ENCODE peak calls at places on chromosomes 4 and X, in five cellular contexts. Q is activated naive CD4-positive, alpha-beta T cell; X is NCI-H1930; L is PC-3; E is amygdala. J is an unnamed sample.

GRCh38 chrX:22357621-22358020 is 84.9 kb downstream of the CBLL2 start:
- DNase-seq in Q (no peak), X (no peak), L (no peak), E (no peak), J (no peak)

GRCh38 chr4:181548873-181549541 is 694.2 kb upstream of the TENM3 start:
- DNase-seq in Q (no peak), X (no peak), L (peak), E (no peak), J (peak)

GRCh38 chr4:104394409-104394813 is 100.3 kb downstream of the CXXC4 start:
- DNase-seq in Q (no peak), X (peak), L (no peak), E (peak), J (peak)

GRCh38 chr4:10084651-10085320 is 31.8 kb downstream of the WDR1 start:
- DNase-seq in Q (no peak), X (no peak), L (no peak), E (no peak), J (no peak)

GRCh38 chr4:143399113-143399949 is 62.7 kb downstream of the GAB1 start:
- DNase-seq in Q (no peak), X (no peak), L (peak), E (no peak), J (no peak)

GRCh38 chr4:128220286-128221235 is 67.1 kb downstream of the PGRMC2 start:
- DNase-seq in Q (no peak), X (no peak), L (peak), E (no peak), J (no peak)

GRCh38 chr4:91064157-91064853 is 937.1 kb downstream of the CCSER1 start:
- DNase-seq in Q (no peak), X (peak), L (peak), E (no peak), J (peak)

GRCh38 chrX:47175588-47175980 is 18.0 kb upstream of the UBA1 start:
- DNase-seq in Q (no peak), X (no peak), L (no peak), E (no peak), J (no peak)

GRCh38 chrX:37599735-37600134 is 28.3 kb downstream of the LANCL3 start:
- DNase-seq in Q (no peak), X (no peak), L (peak), E (no peak), J (no peak)

GRCh38 chr4:20395160-20395773 is 143.6 kb downstream of the SLIT2 start:
- DNase-seq in Q (no peak), X (peak), L (peak), E (no peak), J (peak)

GRCh38 chrX:112865464-112866025 is 24.9 kb upstream of the AMOT start:
- DNase-seq in Q (no peak), X (no peak), L (no peak), E (no peak), J (no peak)

GRCh38 chr4:41022116-41022515 is 192.2 kb downstream of the APBB2 start:
- DNase-seq in Q (no peak), X (no peak), L (no peak), E (no peak), J (no peak)

GRCh38 chr4:68861057-68861456 is 45.3 kb downstream of the UGT2B10 start:
- DNase-seq in Q (no peak), X (no peak), L (no peak), E (no peak), J (no peak)

GRCh38 chr4:149441338-149441737 is 374.3 kb downstream of the IQCM start:
- DNase-seq in Q (no peak), X (no peak), L (peak), E (no peak), J (no peak)

GRCh38 chr4:165351359-165352130 is 24.1 kb downstream of the MSMO1 start:
- DNase-seq in Q (no peak), X (no peak), L (no peak), E (no peak), J (peak)

GRCh38 chrX:154027003-154027402 is 7.3 kb upstream of the IRAK1 start:
- DNase-seq in Q (no peak), X (no peak), L (no peak), E (no peak), J (no peak)

GRCh38 chr4:519885-520595 is 21.0 kb downstream of the PIGG start:
- DNase-seq in Q (no peak), X (no peak), L (no peak), E (no peak), J (no peak)

GRCh38 chr4:64539234-64539849 is 130.1 kb upstream of the TECRL start:
- DNase-seq in Q (no peak), X (peak), L (peak), E (peak), J (peak)

GRCh38 chr4:2667428-2667827 is 88.7 kb downstream of the TNIP2 start:
- DNase-seq in Q (no peak), X (no peak), L (no peak), E (no peak), J (no peak)

GRCh38 chrX:134676440-134676839 is 18.2 kb upstream of the PLAC1 start:
- DNase-seq in Q (no peak), X (no peak), L (peak), E (no peak), J (no peak)

GRCh38 chr4:67996127-67996526 is 32.8 kb upstream of the TMPRSS11A start:
- DNase-seq in Q (no peak), X (no peak), L (no peak), E (no peak), J (no peak)

GRCh38 chr4:41432889-41433288 is 105.1 kb upstream of the LIMCH1 start:
- DNase-seq in Q (no peak), X (no peak), L (no peak), E (no peak), J (no peak)

GRCh38 chrX:72572248-72573157 is at the start of gene HDAC8:
- DNase-seq in Q (no peak), X (peak), L (peak), E (peak), J (peak)

GRCh38 chrX:71366674-71367256 is 608 bp downstream of the TAF1 start:
- DNase-seq in Q (no peak), X (no peak), L (no peak), E (no peak), J (no peak)

GRCh38 chr4:157821814-157822213 is 351.0 kb downstream of the GASK1B start:
- DNase-seq in Q (no peak), X (no peak), L (no peak), E (no peak), J (no peak)

GRCh38 chrX:37685452-37686347 is at the start of gene XK:
- DNase-seq in Q (no peak), X (peak), L (peak), E (peak), J (peak)

GRCh38 chrX:68995780-68996551 is 167.1 kb downstream of the EFNB1 start:
- DNase-seq in Q (no peak), X (no peak), L (no peak), E (no peak), J (no peak)

GRCh38 chr4:76458829-76459228 is 23.8 kb downstream of the SHROOM3 start:
- DNase-seq in Q (no peak), X (no peak), L (no peak), E (no peak), J (no peak)

GRCh38 chrX:56786889-56787733 is 58.1 kb downstream of the NBDY start:
- DNase-seq in Q (no peak), X (no peak), L (no peak), E (no peak), J (no peak)

GRCh38 chrX:106300239-106300638 is 132.1 kb downstream of the PWWP3B start:
- DNase-seq in Q (no peak), X (no peak), L (peak), E (no peak), J (no peak)

GRCh38 chr4:66691101-66691500 is 854.2 kb downstream of the CENPC start:
- DNase-seq in Q (no peak), X (no peak), L (peak), E (no peak), J (no peak)

GRCh38 chr4:178165909-178166308 is 723.7 kb upstream of the AGA start:
- DNase-seq in Q (no peak), X (no peak), L (peak), E (no peak), J (no peak)

GRCh38 chr4:87985097-87985886 is 9.8 kb downstream of the SPP1 start:
- DNase-seq in Q (no peak), X (no peak), L (peak), E (peak), J (peak)

J was measured in SHP77.